ENCODE peak calls at places on chromosomes 7 and 10, in ten cellular contexts. H is psoas muscle, V is GM23338, S is tibial artery, X is cardiac muscle cell, D is fibroblast of lung, B is heart left ventricle, P is IMR-90, T is vagina, M is right atrium auricular region. W is an unnamed sample.

GRCh38 chr10:110885932-110886674 is 14.4 kb downstream of the PDCD4 start:
- DNase-seq in V (no peak), M (no peak), D (no peak), S (no peak), B (no peak), P (no peak), H (no peak), X (no peak), T (no peak), W (no peak)

GRCh38 chr7:140696024-140696678 is 357 bp upstream of the NDUFB2 start:
- DNase-seq in B (peak; percentile 97), P (peak; percentile 89), V (peak; percentile 97), H (peak; percentile 97), D (peak; percentile 91), S (peak; percentile 95), T (peak; percentile 97), X (peak; percentile 96), M (peak; percentile 96), W (no peak)

GRCh38 chr10:129760003-129760315 is 204.1 kb downstream of the EBF3 start:
- DNase-seq in V (no peak), S (no peak), H (no peak), P (no peak), T (peak; percentile 75), B (no peak), X (no peak), D (no peak), M (peak; percentile 40), W (peak; percentile 14)

GRCh38 chr10:71314028-71314693 is 4.9 kb upstream of the SLC29A3 start:
- DNase-seq in M (peak; percentile 66), P (peak; percentile 24), T (no peak), H (peak; percentile 73), X (peak; percentile 74), D (peak; percentile 25), B (peak; percentile 48), S (no peak), V (peak; percentile 80), W (no peak)

GRCh38 chr10:18549105-18549504 is 102.3 kb downstream of the NSUN6 start:
- DNase-seq in V (no peak), M (no peak), X (no peak), P (no peak), D (no peak), H (no peak), B (no peak), T (no peak), S (no peak), W (no peak)

GRCh38 chr10:98041352-98042043 is 11.1 kb upstream of the CRTAC1 start:
- DNase-seq in V (peak; percentile 89), B (peak; percentile 57), X (peak; percentile 74), H (peak; percentile 66), D (peak; percentile 25), S (peak; percentile 51), P (peak; percentile 39), M (peak; percentile 67), T (no peak), W (no peak)

GRCh38 chr10:27998178-27998953 is 513 bp downstream of the ODAD2 start:
- DNase-seq in H (no peak), V (peak; percentile 83), B (peak; percentile 37), D (peak; percentile 48), X (peak; percentile 16), S (peak; percentile 29), M (no peak), P (peak; percentile 26), T (no peak), W (peak; percentile 35)

GRCh38 chr7:155531686-155532085 is 14.7 kb downstream of the CNPY1 start:
- DNase-seq in M (no peak), P (no peak), H (no peak), B (no peak), S (peak; percentile 14), T (no peak), V (no peak), X (no peak), D (no peak), W (no peak)

GRCh38 chr10:131002031-131002861 is 309.3 kb downstream of the TCERG1L start:
- DNase-seq in M (peak; percentile 49), P (no peak), X (no peak), S (no peak), T (peak; percentile 54), V (peak; percentile 39), B (no peak), D (no peak), H (no peak), W (no peak)

GRCh38 chr10:131320860-131321604 is 9.5 kb upstream of the TCERG1L start:
- DNase-seq in T (no peak), D (no peak), P (no peak), S (no peak), X (no peak), B (no peak), V (peak; percentile 16), M (no peak), H (no peak), W (no peak)

GRCh38 chr7:102466097-102466496 is 1.3 kb downstream of the LRWD1 start:
- DNase-seq in M (no peak), D (no peak), X (no peak), P (no peak), V (no peak), H (no peak), T (no peak), S (no peak), B (no peak), W (no peak)

GRCh38 chr10:17668435-17669184 is 24.7 kb downstream of the STAM start:
- DNase-seq in B (no peak), M (no peak), H (no peak), S (no peak), D (no peak), X (no peak), P (no peak), T (no peak), V (no peak), W (no peak)

GRCh38 chr10:84244651-84245270 is at the start of gene RGR:
- DNase-seq in S (peak; percentile 34), T (no peak), H (peak; percentile 68), X (no peak), B (peak; percentile 75), M (peak; percentile 70), V (no peak), D (peak; percentile 2), P (no peak), W (no peak)

GRCh38 chr7:128937271-128937646 is 468 bp upstream of the IRF5 start:
- DNase-seq in M (no peak), V (no peak), X (no peak), P (no peak), T (no peak), S (no peak), B (no peak), H (no peak), D (no peak), W (no peak)

GRCh38 chr7:109926738-109927137 is 1164.2 kb upstream of the LRRN3 start:
- DNase-seq in P (no peak), B (no peak), H (no peak), V (no peak), D (no peak), T (no peak), X (no peak), M (no peak), S (no peak), W (no peak)

GRCh38 chr7:54336800-54337199 is 205.4 kb upstream of the VSTM2A start:
- DNase-seq in D (no peak), T (no peak), M (no peak), S (no peak), P (no peak), H (no peak), B (no peak), V (no peak), X (no peak), W (no peak)

GRCh38 chr10:7239312-7239985 is 171.4 kb downstream of the SFMBT2 start:
- DNase-seq in H (no peak), P (no peak), S (no peak), D (no peak), T (no peak), M (no peak), V (no peak), X (no peak), B (no peak), W (no peak)

GRCh38 chr10:129852829-129853228 is 111.2 kb downstream of the EBF3 start:
- DNase-seq in T (no peak), V (no peak), S (no peak), P (no peak), H (no peak), X (no peak), M (no peak), B (no peak), D (no peak), W (peak; percentile 55)

GRCh38 chr7:64101943-64102655 is 56.9 kb downstream of the ZNF727 start:
- DNase-seq in P (no peak), S (no peak), M (peak; percentile 42), V (no peak), B (no peak), X (no peak), H (no peak), D (no peak), T (peak; percentile 82), W (no peak)
- TF ChIP-seq CTCF in P (no peak), S (no peak), M (no peak), V (no peak), B (no peak), X (no peak), H (no peak), D (no peak), T (no peak), W (no peak)

GRCh38 chr7:92633211-92633906 is 43.2 kb upstream of the FAM133B start:
- DNase-seq in M (no peak), H (no peak), D (peak; percentile 98), V (no peak), T (no peak), B (no peak), P (peak; percentile 94), X (peak; percentile 93), S (peak; percentile 28), W (no peak)
- H3K4me1 ChIP-seq in M (peaks cover 55% of the 10 kb centered on the region), H (peaks cover 13% of the 10 kb centered on the region), D (peaks cover 9% of the 10 kb centered on the region), V (peaks cover 7% of the 10 kb centered on the region), T (peaks cover 27% of the 10 kb centered on the region), B (peaks cover 62% of the 10 kb centered on the region), P (peaks cover 6% of the 10 kb centered on the region), X (peaks cover 30% of the 10 kb centered on the region), S (peaks cover 53% of the 10 kb centered on the region), W (peaks cover 25% of the 10 kb centered on the region)

DNA sequence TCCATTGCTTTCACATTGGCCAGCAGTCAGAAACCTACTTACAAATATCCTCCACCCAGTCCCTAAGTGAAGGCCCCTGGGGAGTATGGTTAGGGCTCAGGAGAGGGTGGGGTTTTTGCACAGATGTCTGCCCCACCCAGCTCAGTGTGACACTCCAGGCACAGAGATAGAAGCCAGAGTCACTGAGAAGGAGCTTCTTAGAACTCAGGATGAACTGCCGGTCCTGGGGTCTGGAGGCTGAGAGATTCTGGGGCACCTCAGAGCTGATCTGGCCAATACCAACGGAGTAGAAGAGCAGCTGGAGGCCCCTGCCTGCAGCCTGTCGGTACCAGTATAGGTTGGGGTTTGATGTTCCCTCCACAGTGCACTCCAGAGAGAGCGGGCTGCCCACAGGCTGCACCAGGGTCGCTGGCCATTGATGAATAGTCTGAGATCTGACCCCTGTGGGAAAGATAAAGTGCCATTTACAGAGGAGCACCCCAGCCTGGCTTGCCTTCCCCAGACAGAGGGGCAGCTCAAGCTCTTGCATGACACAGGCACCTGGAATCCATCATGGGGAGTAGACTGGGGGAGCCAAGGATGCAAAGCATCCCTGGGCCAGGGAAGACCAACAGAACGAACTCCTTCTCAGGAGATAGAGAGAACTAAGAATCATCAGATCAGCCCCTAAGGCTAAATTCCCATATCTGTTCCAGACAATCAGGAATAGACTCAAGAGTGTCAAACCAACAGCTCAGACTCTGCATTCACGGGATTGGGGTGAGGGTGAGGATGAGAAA is 41.9 kb downstream of the PRSS2 start:
- DNase-seq in S (no peak), P (no peak), B (no peak), D (peak; percentile 41), M (no peak), V (no peak), X (no peak), H (no peak), T (no peak), W (no peak)
- H3K27ac ChIP-seq in S (no peak overlapping the region), P (no peak overlapping the region), B (no peak overlapping the region), D (no peak overlapping the region), M (no peak overlapping the region), V (peak overlapping the region; percentile 81), X (no peak overlapping the region), H (no peak overlapping the region), T (no peak overlapping the region), W (no peak overlapping the region)

GRCh38 chr7:84985073-84985784 is 201.6 kb downstream of the SEMA3D start:
- DNase-seq in P (peak; percentile 15), S (no peak), V (no peak), B (no peak), X (peak; percentile 17), T (no peak), M (no peak), H (no peak), D (peak; percentile 24), W (no peak)
- TF ChIP-seq CTCF in P (no peak), S (no peak), V (no peak), B (no peak), X (no peak), T (no peak), M (no peak), H (no peak), D (no peak), W (no peak)